ENCODE peak calls at places on chromosome 17, in ten cellular contexts. O is bronchial epithelial cell; A is renal cortical epithelial cell; C is ecto neural progenitor cell; M is astrocyte of the hippocampus; X is activated CD8-positive, alpha-beta memory T cell treated with anti-CD3 and anti-CD28 coated beads for 48 hours; Z is T-helper 1 cell; Y is stimulated activated CD8-positive, alpha-beta memory T cell treated with anti-CD3 and anti-CD28 coated beads, Interleukin-15, amount 100 ng/mL, for 1 hour; R is NT2/D1; H is Ammon's horn. Q is an unnamed sample.

GRCh38 chr17:39401412-39402278 is at the start of gene FBXL20:
- DNase-seq in O (peak; percentile 64), A (peak; percentile 68), C (peak; percentile 98), M (peak; percentile 97), X (peak; percentile 92), Z (peak; percentile 93), Y (peak; percentile 85), R (peak; percentile 71), H (peak; percentile 91), Q (peak; percentile 79)

GRCh38 chr17:49748791-49749190 is 15.1 kb downstream of the FAM117A start:
- DNase-seq in O (no peak), A (peak; percentile 85), C (no peak), M (no peak), X (no peak), Z (peak; percentile 49), Y (no peak), R (no peak), H (no peak), Q (no peak)

GRCh38 chr17:65029605-65030308 is 26.8 kb downstream of the GNA13 start:
- DNase-seq in O (no peak), A (no peak), C (no peak), M (no peak), X (no peak), Z (no peak), Y (no peak), R (no peak), H (no peak), Q (no peak)

GRCh38 chr17:49242813-49243212 is 12.2 kb upstream of the PHOSPHO1 start:
- DNase-seq in O (no peak), A (no peak), C (no peak), M (no peak), X (no peak), Z (no peak), Y (no peak), R (no peak), H (no peak), Q (no peak)

GRCh38 chr17:40605301-40605700 is 40.0 kb upstream of the CCR7 start:
- DNase-seq in O (no peak), A (no peak), C (no peak), M (no peak), X (no peak), Z (peak; percentile 32), Y (no peak), R (no peak), H (no peak), Q (no peak)

GRCh38 chr17:39926588-39927100 is 757 bp downstream of the ORMDL3 start:
- DNase-seq in O (peak; percentile 35), A (no peak), C (peak; percentile 80), M (peak; percentile 64), X (no peak), Z (peak; percentile 50), Y (no peak), R (no peak), H (no peak), Q (no peak)

GRCh38 chr17:27155866-27156265 is 138.0 kb upstream of the WSB1 start:
- DNase-seq in O (no peak), A (no peak), C (peak; percentile 28), M (no peak), X (no peak), Z (no peak), Y (no peak), R (no peak), H (no peak), Q (no peak)

GRCh38 chr17:19702231-19702641 is 14.1 kb downstream of the SLC47A2 start:
- DNase-seq in O (no peak), A (peak; percentile 62), C (no peak), M (no peak), X (no peak), Z (no peak), Y (no peak), R (no peak), H (no peak), Q (no peak)

GRCh38 chr17:74569392-74570003 is 2.2 kb upstream of the CD300H start:
- DNase-seq in O (peak; percentile 98), A (peak; percentile 95), C (no peak), M (peak; percentile 97), X (no peak), Z (no peak), Y (no peak), R (no peak), H (peak; percentile 84), Q (peak; percentile 18)

GRCh38 chr17:63150466-63150865 is 184.4 kb downstream of the TANC2 start:
- DNase-seq in O (no peak), A (no peak), C (no peak), M (no peak), X (no peak), Z (no peak), Y (no peak), R (no peak), H (no peak), Q (no peak)

GRCh38 chr17:74682028-74682427 is 30.7 kb downstream of the CD300LF start:
- DNase-seq in O (no peak), A (no peak), C (no peak), M (no peak), X (no peak), Z (no peak), Y (no peak), R (no peak), H (peak; percentile 40), Q (no peak)

GRCh38 chr17:57645950-57646686 is 99.0 kb downstream of the CCDC182 start:
- DNase-seq in O (peak; percentile 6), A (no peak), C (no peak), M (no peak), X (no peak), Z (no peak), Y (no peak), R (no peak), H (no peak), Q (no peak)

GRCh38 chr17:17934796-17935195 is 37.4 kb downstream of the TOM1L2 start:
- DNase-seq in O (no peak), A (no peak), C (no peak), M (peak; percentile 54), X (no peak), Z (no peak), Y (no peak), R (no peak), H (peak; percentile 56), Q (no peak)

GRCh38 chr17:3645310-3645709 is 8.8 kb downstream of the CTNS start:
- DNase-seq in O (no peak), A (no peak), C (no peak), M (no peak), X (no peak), Z (no peak), Y (no peak), R (no peak), H (no peak), Q (no peak)

GRCh38 chr17:4533522-4534502 is 21.4 kb downstream of the MYBBP1A start:
- DNase-seq in O (no peak), A (no peak), C (peak; percentile 73), M (peak; percentile 48), X (no peak), Z (no peak), Y (no peak), R (no peak), H (peak; percentile 97), Q (no peak)

GRCh38 chr17:60079401-60079861 is 710 bp upstream of the HEATR6 start:
- DNase-seq in O (no peak), A (peak; percentile 44), C (peak; percentile 45), M (peak; percentile 32), X (no peak), Z (no peak), Y (no peak), R (no peak), H (no peak), Q (no peak)

GRCh38 chr17:59337741-59338299 is 6.4 kb downstream of the YPEL2 start:
- DNase-seq in O (no peak), A (no peak), C (no peak), M (no peak), X (no peak), Z (no peak), Y (no peak), R (no peak), H (no peak), Q (no peak)

GRCh38 chr17:82458885-82459424 is 414 bp downstream of the NARF start:
- DNase-seq in O (no peak), A (peak; percentile 21), C (no peak), M (peak; percentile 70), X (peak; percentile 23), Z (peak; percentile 39), Y (no peak), R (no peak), H (no peak), Q (no peak)

GRCh38 chr17:72609501-72609900 is 483.0 kb downstream of the SLC39A11 start:
- DNase-seq in O (peak; percentile 91), A (peak; percentile 91), C (no peak), M (peak; percentile 80), X (no peak), Z (no peak), Y (no peak), R (no peak), H (no peak), Q (no peak)

GRCh38 chr17:6496116-6496481 is 51.8 kb downstream of the PIMREG start:
- DNase-seq in O (no peak), A (no peak), C (no peak), M (no peak), X (no peak), Z (no peak), Y (no peak), R (peak; percentile 83), H (no peak), Q (no peak)

GRCh38 chr17:7687908-7688807 is at the start of gene WRAP53:
- DNase-seq in O (peak; percentile 96), A (peak; percentile 98), C (peak; percentile 100), M (peak; percentile 100), X (peak; percentile 92), Z (peak; percentile 88), Y (peak; percentile 91), R (peak; percentile 92), H (peak; percentile 97), Q (peak; percentile 95)

GRCh38 chr17:79167486-79167885 is 92.9 kb downstream of the ENGASE start:
- DNase-seq in O (no peak), A (no peak), C (no peak), M (no peak), X (no peak), Z (no peak), Y (no peak), R (no peak), H (no peak), Q (no peak)

GRCh38 chr17:2263183-2263954 is 40.2 kb downstream of the SMG6 start:
- DNase-seq in O (no peak), A (peak; percentile 15), C (no peak), M (peak; percentile 65), X (no peak), Z (no peak), Y (no peak), R (no peak), H (no peak), Q (no peak)

GRCh38 chr17:69361156-69361555 is 34.2 kb upstream of the ABCA5 start:
- DNase-seq in O (no peak), A (no peak), C (no peak), M (no peak), X (no peak), Z (no peak), Y (no peak), R (no peak), H (no peak), Q (no peak)

GRCh38 chr17:31390748-31391495 is 553 bp upstream of the RAB11FIP4 start:
- DNase-seq in O (no peak), A (no peak), C (peak; percentile 74), M (no peak), X (no peak), Z (no peak), Y (no peak), R (no peak), H (no peak), Q (no peak)

GRCh38 chr17:76164331-76164730 is 23.3 kb upstream of the FOXJ1 start:
- DNase-seq in O (no peak), A (no peak), C (no peak), M (no peak), X (no peak), Z (no peak), Y (no peak), R (no peak), H (no peak), Q (no peak)

GRCh38 chr17:18251204-18251603 is 7.3 kb downstream of the FLII start:
- DNase-seq in O (no peak), A (no peak), C (no peak), M (no peak), X (no peak), Z (no peak), Y (no peak), R (no peak), H (no peak), Q (no peak)

GRCh38 chr17:50270430-50271172 is 3.7 kb upstream of the TMEM92 start:
- DNase-seq in O (no peak), A (no peak), C (peak; percentile 68), M (peak; percentile 66), X (no peak), Z (no peak), Y (no peak), R (no peak), H (no peak), Q (no peak)

Q was measured in NCI-H1930.